ENCODE peak calls at places on chromosome 15, in eight cellular contexts. W is stomach, U is suprapubic skin, I is transverse colon, Q is K562, A is HepG2, C is GM23338, F is sigmoid colon. E is an unnamed sample.

GRCh38 chr15:42158941-42159340 is 2.5 kb upstream of the PLA2G4F start:
- DNase-seq in W (peak; percentile 19), U (no peak), I (no peak), Q (no peak), A (no peak), C (no peak), F (no peak), E (no peak)

GRCh38 chr15:39502616-39503195 is 78.2 kb upstream of the THBS1 start:
- DNase-seq in W (no peak), U (no peak), I (no peak), Q (no peak), A (no peak), C (no peak), F (no peak), E (no peak)

GRCh38 chr15:66094331-66094730 is 159.2 kb downstream of the MEGF11 start:
- DNase-seq in W (no peak), U (peak; percentile 49), I (no peak), Q (no peak), A (no peak), C (no peak), F (peak; percentile 28), E (no peak)

GRCh38 chr15:94523873-94524272 is 292.5 kb downstream of the MCTP2 start:
- DNase-seq in W (no peak), U (no peak), I (no peak), Q (no peak), A (no peak), C (peak; percentile 3), F (no peak), E (no peak)

GRCh38 chr15:24269166-24269571 is 406.4 kb upstream of the NPAP1 start:
- DNase-seq in W (peak; percentile 63), U (no peak), I (peak; percentile 74), Q (no peak), A (no peak), C (no peak), F (peak; percentile 54), E (no peak)

GRCh38 chr15:39756806-39757522 is 25.7 kb downstream of the FSIP1 start:
- DNase-seq in W (no peak), U (no peak), I (no peak), Q (peak; percentile 70), A (peak; percentile 43), C (peak; percentile 88), F (no peak), E (no peak)

GRCh38 chr15:68031406-68031805 is 22.7 kb upstream of the PIAS1 start:
- DNase-seq in W (no peak), U (no peak), I (no peak), Q (no peak), A (no peak), C (no peak), F (no peak), E (no peak)

GRCh38 chr15:62413147-62413546 is 248.1 kb upstream of the C2CD4B start:
- DNase-seq in W (no peak), U (no peak), I (no peak), Q (no peak), A (no peak), C (no peak), F (no peak), E (no peak)

GRCh38 chr15:94844533-94845390 is 613.4 kb downstream of the MCTP2 start:
- DNase-seq in W (peak; percentile 82), U (peak; percentile 71), I (peak; percentile 91), Q (peak; percentile 92), A (peak; percentile 96), C (peak; percentile 70), F (peak; percentile 79), E (no peak)

GRCh38 chr15:33581032-33581431 is 270.3 kb downstream of the RYR3 start:
- DNase-seq in W (no peak), U (no peak), I (no peak), Q (no peak), A (no peak), C (no peak), F (no peak), E (no peak)

GRCh38 chr15:66883322-66883911 is 181.4 kb downstream of the SMAD6 start:
- DNase-seq in W (peak; percentile 86), U (peak; percentile 97), I (peak; percentile 71), Q (no peak), A (peak; percentile 77), C (peak; percentile 77), F (peak; percentile 97), E (no peak)

GRCh38 chr15:75198560-75199346 is 2.9 kb upstream of the C15orf39 start:
- DNase-seq in W (no peak), U (no peak), I (peak; percentile 52), Q (peak; percentile 59), A (peak; percentile 95), C (peak; percentile 61), F (no peak), E (peak; percentile 54)

GRCh38 chr15:66359740-66360139 is 3.3 kb upstream of the TIPIN start:
- DNase-seq in W (no peak), U (no peak), I (peak; percentile 20), Q (no peak), A (peak; percentile 70), C (no peak), F (no peak), E (no peak)

GRCh38 chr15:33675246-33675645 is 293.1 kb upstream of the CHRM5 start:
- DNase-seq in W (no peak), U (no peak), I (no peak), Q (peak; percentile 49), A (no peak), C (peak; percentile 81), F (no peak), E (no peak)

GRCh38 chr15:78932216-78932808 is 12.5 kb downstream of the CTSH start:
- DNase-seq in W (no peak), U (no peak), I (no peak), Q (no peak), A (no peak), C (no peak), F (no peak), E (no peak)

GRCh38 chr15:70354260-70354894 is 256.7 kb upstream of the TLE3 start:
- DNase-seq in W (no peak), U (no peak), I (no peak), Q (no peak), A (no peak), C (no peak), F (no peak), E (no peak)

GRCh38 chr15:48803877-48804276 is 7.0 kb downstream of the CEP152 start:
- DNase-seq in W (no peak), U (no peak), I (no peak), Q (no peak), A (no peak), C (no peak), F (no peak), E (no peak)

GRCh38 chr15:48802257-48802656 is 8.6 kb downstream of the CEP152 start:
- DNase-seq in W (no peak), U (no peak), I (no peak), Q (no peak), A (no peak), C (no peak), F (no peak), E (no peak)

GRCh38 chr15:48800811-48801460 is 9.9 kb downstream of the CEP152 start:
- DNase-seq in W (no peak), U (no peak), I (no peak), Q (peak; percentile 13), A (peak; percentile 26), C (peak; percentile 30), F (no peak), E (no peak)

GRCh38 chr15:48800245-48800644 is 10.6 kb downstream of the CEP152 start:
- DNase-seq in W (no peak), U (no peak), I (no peak), Q (no peak), A (peak; percentile 75), C (no peak), F (no peak), E (no peak)

GRCh38 chr15:48802867-48803266 is 8.0 kb downstream of the CEP152 start:
- DNase-seq in W (no peak), U (no peak), I (no peak), Q (no peak), A (no peak), C (no peak), F (no peak), E (no peak)
- TF ChIP-seq POLR2AphosphoS5 in W (no peak), U (no peak), I (no peak), Q (no peak), A (no peak), C (no peak), F (no peak), E (no peak)

GRCh38 chr15:92672102-92672501 is 16.5 kb upstream of the FAM174B start:
- DNase-seq in W (no peak), U (no peak), I (no peak), Q (no peak), A (no peak), C (no peak), F (no peak), E (no peak)
- TF ChIP-seq POLR2AphosphoS5 in W (no peak), U (no peak), I (no peak), Q (no peak), A (no peak), C (no peak), F (no peak), E (no peak)

DNA sequence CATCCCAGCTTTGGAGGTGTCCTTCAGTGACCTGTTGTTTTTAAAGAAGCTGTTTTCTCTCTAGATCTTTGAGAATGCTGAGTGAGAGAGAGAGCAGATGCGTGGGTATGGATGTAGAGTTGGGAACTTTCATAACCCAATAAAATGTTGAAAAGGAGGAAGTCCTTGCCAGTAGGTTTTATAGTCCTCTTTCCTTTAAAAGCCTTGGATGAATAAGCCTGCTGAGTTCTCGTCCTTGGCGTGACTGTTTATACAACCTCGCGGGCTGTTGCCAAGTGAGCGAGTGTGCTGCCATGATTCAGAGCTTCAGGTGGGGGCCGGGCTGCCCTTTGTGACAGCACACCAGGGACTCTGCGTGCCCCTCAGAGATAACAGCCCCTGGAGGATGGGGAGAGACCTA is 18.4 kb downstream of the MYZAP start:
- DNase-seq in W (peak; percentile 81), U (no peak), I (peak; percentile 87), Q (no peak), A (no peak), C (no peak), F (peak; percentile 94), E (no peak)
- TF ChIP-seq POLR2AphosphoS5 in W (peak; percentile 32), U (no peak), I (peak; percentile 69), Q (no peak), A (no peak), C (no peak), F (peak; percentile 54), E (no peak)

DNA sequence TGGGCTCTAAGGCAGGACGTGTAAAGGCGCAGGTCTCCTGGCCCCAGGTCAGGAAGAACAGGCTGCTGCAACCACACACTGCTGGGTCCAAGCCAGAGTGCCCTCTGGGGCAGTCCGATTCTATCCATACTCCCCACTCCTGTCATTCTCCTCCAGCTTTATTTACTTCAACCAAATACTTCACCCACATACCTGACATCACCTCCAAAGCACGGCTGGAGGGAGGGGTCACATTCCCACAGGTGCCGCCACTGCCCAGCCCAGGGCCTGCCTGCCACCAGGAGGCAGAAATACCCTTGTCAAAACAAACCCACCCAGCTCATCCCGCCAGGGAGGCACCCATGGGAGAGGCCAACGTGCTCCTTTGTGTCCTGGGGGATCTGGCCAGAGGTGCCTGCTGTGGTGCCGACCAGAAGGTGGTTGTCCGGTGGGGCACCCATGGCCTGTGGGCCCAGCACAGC is 100.4 kb downstream of the DAPK2 start:
- DNase-seq in W (peak; percentile 38), U (no peak), I (no peak), Q (no peak), A (peak; percentile 57), C (peak; percentile 39), F (no peak), E (no peak)
- TF ChIP-seq POLR2AphosphoS5 in W (no peak), U (no peak), I (no peak), Q (no peak), A (no peak), C (no peak), F (no peak), E (no peak)